ENCODE peak calls at places on chromosomes 12 and 14, in four cellular contexts. O, G, S and K are unnamed samples.

GRCh38 chr14:99118046-99118721 is 153.8 kb downstream of the BCL11B start:
- DNase-seq in O (no peak), G (no peak), S (peak), K (no peak)

GRCh38 chr14:68768316-68768715 is 24.6 kb downstream of the ZFP36L1 start:
- DNase-seq in O (no peak), G (no peak), S (no peak), K (no peak)

GRCh38 chr14:60537663-60538062 is 28.7 kb downstream of the SIX6 start:
- DNase-seq in O (no peak), G (no peak), S (no peak), K (no peak)

GRCh38 chr12:47778842-47779241 is 5.8 kb downstream of the SLC48A1 start:
- DNase-seq in O (no peak), G (no peak), S (no peak), K (no peak)

GRCh38 chr12:21546721-21547120 is 20.6 kb downstream of the SPX start:
- DNase-seq in O (no peak), G (no peak), S (no peak), K (no peak)

GRCh38 chr14:55454264-55455151 is 14.1 kb upstream of the TBPL2 start:
- DNase-seq in O (no peak), G (peak), S (no peak), K (no peak)

GRCh38 chr12:89334770-89335169 is 17.5 kb downstream of the DUSP6 start:
- DNase-seq in O (no peak), G (no peak), S (no peak), K (no peak)

GRCh38 chr12:75329918-75330826 is at the start of gene CAPS2:
- DNase-seq in O (peak), G (peak), S (peak), K (peak)

GRCh38 chr12:77830952-77831351 is 258 bp downstream of the NAV3 start:
- DNase-seq in O (no peak), G (no peak), S (no peak), K (no peak)

GRCh38 chr14:101201535-101202125 is 298.1 kb upstream of the RTL1 start:
- DNase-seq in O (no peak), G (no peak), S (no peak), K (no peak)

GRCh38 chr14:35403085-35403396 is 1.5 kb downstream of the NFKBIA start:
- DNase-seq in O (peak), G (no peak), S (no peak), K (peak)

GRCh38 chr12:65911321-65911720 is 87.0 kb downstream of the HMGA2 start:
- DNase-seq in O (no peak), G (no peak), S (no peak), K (no peak)

GRCh38 chr12:78970041-78970440 is 105.5 kb downstream of the SYT1 start:
- DNase-seq in O (no peak), G (no peak), S (no peak), K (no peak)

GRCh38 chr12:52362118-52362726 is 5.1 kb downstream of the KRT85 start:
- DNase-seq in O (no peak), G (no peak), S (no peak), K (no peak)

GRCh38 chr12:29044799-29045198 is 104.3 kb upstream of the FAR2 start:
- DNase-seq in O (no peak), G (no peak), S (no peak), K (no peak)

GRCh38 chr12:6998708-6999451 is 19.4 kb downstream of the LPCAT3 start:
- DNase-seq in O (no peak), G (no peak), S (no peak), K (no peak)

GRCh38 chr12:5808956-5809355 is 136.1 kb downstream of the ANO2 start:
- DNase-seq in O (no peak), G (no peak), S (no peak), K (no peak)

GRCh38 chr14:69692542-69693053 is 74.3 kb upstream of the SRSF5 start:
- DNase-seq in O (no peak), G (no peak), S (no peak), K (no peak)

GRCh38 chr12:16685107-16685506 is 79.1 kb upstream of the LMO3 start:
- DNase-seq in O (no peak), G (no peak), S (no peak), K (no peak)